ENCODE peak calls at places on chromosomes 5 and 9, in nine cellular contexts. T is activated naive CD4-positive, alpha-beta T cell treated with anti-CD3 and anti-CD28 coated beads, Interleukin-2, amount 50 U/mL, for 72 hours; A is A673; X is stimulated activated CD8-positive, alpha-beta memory T cell treated with anti-CD3 and anti-CD28 coated beads, Interleukin-4, amount 100 ng/mL, for 4 hours; M is stromal cell of bone marrow; K is T-helper 2 cell; D is naive B cell; Z is DMS 273 treated with DMSO at 0.1 percent for 48 hours; O is psoas muscle. I is an unnamed sample.

GRCh38 chr5:44862808-44863207 is 54.1 kb downstream of the MRPS30 start:
- DNase-seq in T (no peak), A (peak), X (no peak), M (no peak), K (no peak), D (no peak), Z (no peak), O (no peak), I (peak)

GRCh38 chr5:142388696-142389095 is 63.9 kb upstream of the SPRY4 start:
- DNase-seq in T (no peak), A (no peak), X (no peak), M (no peak), K (no peak), D (no peak), Z (no peak), O (no peak), I (no peak)

GRCh38 chr9:121059998-121060636 is 10.0 kb upstream of the C5 start:
- DNase-seq in T (no peak), A (peak), X (no peak), M (peak), K (no peak), D (peak), Z (peak), O (no peak), I (peak)

GRCh38 chr9:130660326-130660682 is 4.1 kb upstream of the PRDM12 start:
- DNase-seq in T (no peak), A (no peak), X (no peak), M (no peak), K (no peak), D (no peak), Z (no peak), O (no peak), I (peak)

GRCh38 chr9:130254753-130255637 is 10.6 kb upstream of the HMCN2 start:
- DNase-seq in T (peak), A (no peak), X (no peak), M (no peak), K (no peak), D (no peak), Z (no peak), O (no peak), I (no peak)

GRCh38 chr9:123335227-123335985 is 20.6 kb upstream of the CRB2 start:
- DNase-seq in T (no peak), A (peak), X (no peak), M (peak), K (no peak), D (peak), Z (no peak), O (no peak), I (peak)

GRCh38 chr9:112173489-112174222 is 1.4 kb downstream of the SUSD1 start:
- DNase-seq in T (no peak), A (no peak), X (no peak), M (no peak), K (no peak), D (no peak), Z (no peak), O (no peak), I (no peak)

GRCh38 chr5:54469655-54470054 is 14.2 kb downstream of the HSPB3 start:
- DNase-seq in T (no peak), A (no peak), X (no peak), M (no peak), K (no peak), D (peak), Z (no peak), O (no peak), I (no peak)

GRCh38 chr5:7348168-7348802 is 47.7 kb upstream of the ADCY2 start:
- DNase-seq in T (no peak), A (no peak), X (no peak), M (no peak), K (no peak), D (no peak), Z (no peak), O (no peak), I (peak)

GRCh38 chr5:7742241-7742656 is 108.7 kb downstream of the CFAP90 start:
- DNase-seq in T (no peak), A (no peak), X (no peak), M (no peak), K (no peak), D (no peak), Z (no peak), O (no peak), I (no peak)

GRCh38 chr9:122228906-122229837 is at the start of gene LHX6:
- DNase-seq in T (peak), A (no peak), X (no peak), M (no peak), K (no peak), D (no peak), Z (no peak), O (no peak), I (peak)

GRCh38 chr5:64557911-64558310 is 52.1 kb downstream of the RGS7BP start:
- DNase-seq in T (no peak), A (no peak), X (no peak), M (no peak), K (no peak), D (no peak), Z (no peak), O (no peak), I (no peak)

GRCh38 chr5:176388003-176388340 is 426 bp downstream of the NOP16 start:
- DNase-seq in T (no peak), A (peak), X (no peak), M (no peak), K (no peak), D (no peak), Z (no peak), O (no peak), I (peak)

GRCh38 chr5:29649321-29649720 is 1544.2 kb upstream of the CDH6 start:
- DNase-seq in T (no peak), A (no peak), X (no peak), M (no peak), K (no peak), D (no peak), Z (no peak), O (no peak), I (no peak)